ENCODE peak calls at places on chromosomes 1 and 21, in six cellular contexts. T is neuronal stem cell, Z is IMR-90, E is H9, U is mesenchymal stem cell, Q is trophoblast cell. R is an unnamed sample.

GRCh38 chr1:193322218-193322617 is 135.8 kb upstream of the B3GALT2 start:
- DNase-seq in T (no peak), Z (peak; percentile 84), E (no peak), U (peak; percentile 68), Q (peak; percentile 57), R (no peak)

GRCh38 chr1:115501476-115501875 is 140.3 kb upstream of the VANGL1 start:
- DNase-seq in T (no peak), Q (no peak), E (no peak), Z (peak; percentile 18), U (no peak), R (no peak)

GRCh38 chr1:21294266-21295058 is 4.2 kb upstream of the ECE1 start:
- DNase-seq in T (no peak), E (no peak), Q (peak; percentile 35), Z (no peak), U (peak; percentile 58), R (no peak)

GRCh38 chr1:186420923-186421322 is 40.0 kb downstream of the PDC start:
- DNase-seq in Q (no peak), E (no peak), Z (peak; percentile 27), T (no peak), U (peak; percentile 47), R (no peak)

GRCh38 chr1:3403388-3404179 is 50.9 kb upstream of the ARHGEF16 start:
- DNase-seq in U (no peak), Q (no peak), T (no peak), Z (no peak), E (peak; percentile 74), R (peak; percentile 25)

GRCh38 chr1:70409136-70409535 is 1.9 kb upstream of the CTH start:
- DNase-seq in U (no peak), Z (no peak), Q (no peak), T (no peak), E (no peak), R (no peak)

GRCh38 chr1:24888971-24889670 is 41.0 kb downstream of the RUNX3 start:
- DNase-seq in Q (peak; percentile 20), U (peak; percentile 10), T (no peak), Z (peak; percentile 67), E (no peak), R (no peak)

GRCh38 chr1:164858233-164858632 is 299.2 kb downstream of the PBX1 start:
- DNase-seq in T (no peak), Q (no peak), U (no peak), Z (no peak), E (no peak), R (no peak)

GRCh38 chr1:30533141-30533540 is 190.2 kb downstream of the MATN1 start:
- DNase-seq in E (no peak), T (no peak), Z (no peak), Q (no peak), U (no peak), R (no peak)

GRCh38 chr1:62433861-62434611 is 2.8 kb upstream of the USP1 start:
- DNase-seq in T (no peak), E (no peak), U (no peak), Z (no peak), Q (no peak), R (no peak)

GRCh38 chr1:40039245-40039756 is 1.2 kb upstream of the CAP1 start:
- DNase-seq in T (peak; percentile 4), Z (peak; percentile 37), Q (peak; percentile 24), E (no peak), U (peak; percentile 68), R (no peak)

GRCh38 chr1:179921981-179922380 is 32.6 kb upstream of the CEP350 start:
- DNase-seq in U (no peak), T (no peak), E (no peak), Z (peak; percentile 4), Q (no peak), R (no peak)

GRCh38 chr1:31575373-31576140 is 758 bp upstream of the TINAGL1 start:
- DNase-seq in U (no peak), Q (peak; percentile 50), Z (no peak), E (no peak), T (no peak), R (no peak)

GRCh38 chr1:108142773-108143394 is 57.3 kb downstream of the SLC25A24 start:
- DNase-seq in E (no peak), T (no peak), U (no peak), Q (no peak), Z (peak; percentile 47), R (no peak)

GRCh38 chr1:20211511-20211931 is 25.2 kb upstream of the PLA2G2C start:
- DNase-seq in Q (peak; percentile 75), T (no peak), Z (no peak), U (no peak), E (no peak), R (no peak)

GRCh38 chr1:228011721-228012311 is 5.0 kb downstream of the WNT3A start:
- DNase-seq in T (no peak), Q (no peak), U (no peak), Z (no peak), E (no peak), R (no peak)

GRCh38 chr1:119870917-119871486 is 25.3 kb downstream of the ADAM30 start:
- DNase-seq in E (peak; percentile 89), Q (peak; percentile 77), Z (peak; percentile 72), U (peak; percentile 78), T (peak; percentile 78), R (peak; percentile 78)

GRCh38 chr1:43858324-43858723 is 75.3 kb upstream of the ARTN start:
- DNase-seq in Q (peak; percentile 61), E (peak; percentile 70), T (peak; percentile 17), U (peak; percentile 69), Z (peak; percentile 99), R (no peak)

GRCh38 chr1:175221548-175222175 is 29.1 kb upstream of the KIAA0040 start:
- DNase-seq in T (no peak), U (no peak), E (peak; percentile 76), Z (no peak), Q (peak; percentile 58), R (peak; percentile 57)

GRCh38 chr1:16026723-16027484 is 5.1 kb downstream of the CLCNKA start:
- DNase-seq in Q (no peak), E (peak; percentile 98), Z (no peak), U (no peak), T (peak; percentile 87), R (peak; percentile 87)

GRCh38 chr1:58874757-58875755 is 91.2 kb upstream of the JUN start:
- DNase-seq in Z (peak; percentile 51), Q (no peak), U (peak; percentile 60), E (peak; percentile 63), T (peak; percentile 75), R (no peak)

GRCh38 chr1:183918589-183918988 is 113.7 kb downstream of the RGL1 start:
- DNase-seq in Z (no peak), U (no peak), T (no peak), E (no peak), Q (no peak), R (no peak)

GRCh38 chr21:41678016-41678935 is 88.6 kb downstream of the RIPK4 start:
- DNase-seq in Q (no peak), Z (peak; percentile 8), U (peak; percentile 5), E (no peak), T (no peak), R (no peak)

GRCh38 chr1:156497078-156497742 is 3.4 kb downstream of the MEF2D start:
- DNase-seq in Q (no peak), U (no peak), E (no peak), T (no peak), Z (no peak), R (no peak)

DNA sequence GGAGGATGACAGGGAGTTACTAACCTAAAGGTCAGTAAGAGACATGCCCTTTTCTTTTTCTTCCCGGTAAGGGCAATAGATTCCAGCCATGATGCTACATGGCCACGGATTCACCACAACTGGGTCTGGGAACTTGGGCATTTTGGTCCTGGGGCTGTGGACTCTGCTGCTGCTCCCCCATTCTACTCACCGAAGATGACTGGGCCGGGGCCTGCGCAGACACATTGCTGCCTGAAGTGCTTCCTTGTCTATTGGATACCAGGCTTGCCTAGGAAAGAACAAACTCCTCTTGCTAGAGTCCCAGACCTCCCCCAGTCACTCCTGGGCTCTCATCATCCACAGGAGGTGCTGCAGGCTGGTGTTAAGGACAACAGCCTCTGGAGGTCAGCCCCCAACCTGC is 49.9 kb upstream of the A3GALT2 start:
- DNase-seq in U (no peak), Z (no peak), T (no peak), E (no peak), Q (no peak), R (no peak)
- H4K91ac ChIP-seq in U (no peak overlapping the region), Z (no peak overlapping the region), T (no peak overlapping the region), E (no peak overlapping the region), Q (no peak overlapping the region), R (no peak overlapping the region)

DNA sequence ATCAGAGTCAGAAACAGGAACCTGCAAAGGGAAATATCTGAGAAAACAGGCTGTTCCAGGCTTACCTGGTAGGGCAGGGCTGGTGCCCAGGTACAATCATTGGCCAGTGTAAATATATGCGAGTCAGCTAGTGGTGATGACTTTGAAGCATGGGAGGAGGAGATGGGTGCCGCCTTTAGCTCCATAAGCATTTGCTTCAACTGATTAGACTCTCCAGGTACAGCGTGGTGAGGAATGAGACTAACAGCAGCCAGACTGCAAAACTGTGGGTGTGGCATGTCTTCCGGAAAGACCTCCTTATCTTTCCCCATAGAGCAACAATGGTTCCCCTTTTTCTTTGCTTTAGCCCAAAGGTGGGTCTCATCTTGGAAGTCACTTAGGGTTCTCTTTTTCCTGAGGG is 137.2 kb downstream of the LRIG2 start:
- DNase-seq in E (no peak), Q (no peak), T (no peak), Z (no peak), U (no peak), R (no peak)
- H4K91ac ChIP-seq in E (no peak overlapping the region), Q (peak overlapping the region; percentile 33), T (no peak overlapping the region), Z (no peak overlapping the region), U (no peak overlapping the region), R (no peak overlapping the region)

DNA sequence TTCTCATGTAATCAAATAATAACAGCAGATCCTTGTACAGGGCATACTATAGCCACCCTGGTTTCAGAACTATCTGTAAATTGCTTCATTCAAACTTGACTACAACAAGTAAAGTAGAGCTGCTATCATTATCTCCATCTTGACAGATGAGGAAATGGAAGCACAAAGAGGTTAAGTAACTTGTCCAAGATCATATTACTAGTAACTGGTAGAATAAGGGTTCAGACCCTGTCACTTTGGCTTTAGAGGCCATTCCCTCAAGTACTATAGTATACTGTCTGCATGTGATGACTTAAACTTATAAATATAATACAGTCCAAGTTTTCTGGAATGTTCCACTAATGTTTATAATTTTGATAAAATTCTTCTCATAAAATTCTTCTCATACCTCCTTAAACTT is 24.8 kb downstream of the PGM1 start:
- DNase-seq in E (no peak), Q (no peak), Z (peak; percentile 37), T (no peak), U (no peak), R (no peak)
- H4K91ac ChIP-seq in E (no peak overlapping the region), Q (no peak overlapping the region), Z (no peak overlapping the region), T (no peak overlapping the region), U (no peak overlapping the region), R (no peak overlapping the region)

DNA sequence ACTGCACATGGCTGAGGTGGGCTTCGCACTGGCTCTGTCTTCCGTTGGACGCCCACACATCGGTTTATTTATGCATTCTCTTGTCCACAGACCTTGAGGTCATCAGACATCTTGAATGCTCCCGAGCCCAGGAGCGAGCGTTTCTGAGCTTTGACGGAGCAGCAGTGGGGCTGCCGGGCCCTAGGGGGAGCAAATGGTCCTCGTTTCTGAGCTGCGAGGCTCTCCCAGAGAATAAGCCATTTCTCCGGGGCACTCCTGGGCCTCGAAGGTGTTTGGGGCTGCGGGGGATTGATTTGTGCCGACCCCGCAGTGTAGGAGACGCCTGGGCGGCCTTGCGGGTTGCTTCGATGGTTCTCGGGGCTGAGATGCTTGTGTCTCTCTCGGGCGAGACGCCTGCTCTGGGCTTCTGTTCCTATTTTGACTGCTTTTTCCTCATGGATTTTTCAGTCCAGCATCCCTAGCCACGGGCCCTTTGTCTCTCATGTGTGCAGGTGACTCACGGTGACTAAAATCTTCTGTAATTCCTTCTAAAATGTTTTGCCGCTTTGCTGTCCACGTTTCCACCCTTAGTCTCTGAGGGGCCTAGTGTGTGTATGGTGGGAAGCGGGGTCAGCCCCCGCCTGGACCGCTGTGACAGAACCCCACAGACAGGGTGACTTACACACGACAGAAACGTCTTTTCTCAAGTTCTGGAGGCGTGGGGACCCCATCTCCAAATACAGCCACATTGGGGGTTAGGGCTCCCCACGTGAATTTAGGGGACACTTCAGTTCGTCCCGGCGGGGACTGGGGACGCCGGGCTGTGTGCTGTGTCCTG is 62.1 kb downstream of the FAAP20 start:
- DNase-seq in E (peak; percentile 79), T (peak; percentile 35), Q (peak; percentile 87), U (peak; percentile 57), Z (peak; percentile 85), R (no peak)
- H4K91ac ChIP-seq in E (no peak overlapping the region), T (no peak overlapping the region), Q (peak overlapping the region; percentile 64), U (peak overlapping the region; percentile 18), Z (peak overlapping the region; percentile 71), R (no peak overlapping the region)

R was measured in H1.